ENCODE peak calls at places on chromosomes 5 and 9, in seven cellular contexts. One of them, this sample, is unnamed.

GRCh38 chr9:74391816-74392215 is 105.3 kb upstream of the RORB start:
- DNase-seq in foreskin keratinocyte: no peak
- DNase-seq in SW 1271: no peak
- DNase-seq in NCI-H446: no peak
- DNase-seq in neural crest cell: no peak
- DNase-seq in activated CD8-positive, alpha-beta memory T cell treated with anti-CD3 and anti-CD28 coated beads for 48 hours: no peak
- DNase-seq in cardiac muscle cell: no peak
- DNase-seq in this sample: no peak

GRCh38 chr5:135393229-135393628 is 5.8 kb downstream of the MACROH2A1 start:
- DNase-seq in foreskin keratinocyte: no peak
- DNase-seq in SW 1271: no peak
- DNase-seq in NCI-H446: no peak
- DNase-seq in neural crest cell: no peak
- DNase-seq in activated CD8-positive, alpha-beta memory T cell treated with anti-CD3 and anti-CD28 coated beads for 48 hours: no peak
- DNase-seq in cardiac muscle cell: no peak
- DNase-seq in this sample: no peak

GRCh38 chr9:69898714-69899209 is 78.1 kb downstream of the CFAP95 start:
- DNase-seq in foreskin keratinocyte: peak; percentile 85
- DNase-seq in SW 1271: peak; percentile 39
- DNase-seq in NCI-H446: peak; percentile 35
- DNase-seq in neural crest cell: no peak
- DNase-seq in activated CD8-positive, alpha-beta memory T cell treated with anti-CD3 and anti-CD28 coated beads for 48 hours: no peak
- DNase-seq in cardiac muscle cell: peak; percentile 64
- DNase-seq in this sample: peak; percentile 63

GRCh38 chr5:29214821-29215220 is 1978.7 kb upstream of the CDH6 start:
- DNase-seq in foreskin keratinocyte: no peak
- DNase-seq in SW 1271: no peak
- DNase-seq in NCI-H446: no peak
- DNase-seq in neural crest cell: no peak
- DNase-seq in activated CD8-positive, alpha-beta memory T cell treated with anti-CD3 and anti-CD28 coated beads for 48 hours: no peak
- DNase-seq in cardiac muscle cell: no peak
- DNase-seq in this sample: no peak

GRCh38 chr9:37987467-37987981 is 81.5 kb downstream of the SHB start:
- DNase-seq in foreskin keratinocyte: no peak
- DNase-seq in SW 1271: no peak
- DNase-seq in NCI-H446: peak; percentile 81
- DNase-seq in neural crest cell: no peak
- DNase-seq in activated CD8-positive, alpha-beta memory T cell treated with anti-CD3 and anti-CD28 coated beads for 48 hours: no peak
- DNase-seq in cardiac muscle cell: no peak
- DNase-seq in this sample: no peak

GRCh38 chr5:108650997-108651396 is 96.7 kb upstream of the FER start:
- DNase-seq in foreskin keratinocyte: peak; percentile 66
- DNase-seq in SW 1271: no peak
- DNase-seq in NCI-H446: no peak
- DNase-seq in neural crest cell: no peak
- DNase-seq in activated CD8-positive, alpha-beta memory T cell treated with anti-CD3 and anti-CD28 coated beads for 48 hours: no peak
- DNase-seq in cardiac muscle cell: no peak
- DNase-seq in this sample: peak; percentile 45

GRCh38 chr5:127077346-127077745 is 4.0 kb upstream of the C5orf63 start:
- DNase-seq in foreskin keratinocyte: no peak
- DNase-seq in SW 1271: no peak
- DNase-seq in NCI-H446: no peak
- DNase-seq in neural crest cell: no peak
- DNase-seq in activated CD8-positive, alpha-beta memory T cell treated with anti-CD3 and anti-CD28 coated beads for 48 hours: no peak
- DNase-seq in cardiac muscle cell: no peak
- DNase-seq in this sample: no peak

GRCh38 chr5:178071108-178071507 is 42.2 kb upstream of the N4BP3 start:
- DNase-seq in foreskin keratinocyte: no peak
- DNase-seq in SW 1271: no peak
- DNase-seq in NCI-H446: no peak
- DNase-seq in neural crest cell: no peak
- DNase-seq in activated CD8-positive, alpha-beta memory T cell treated with anti-CD3 and anti-CD28 coated beads for 48 hours: no peak
- DNase-seq in cardiac muscle cell: no peak
- DNase-seq in this sample: no peak

GRCh38 chr5:24633705-24634325 is 11.0 kb downstream of the CDH10 start:
- DNase-seq in foreskin keratinocyte: no peak
- DNase-seq in SW 1271: no peak
- DNase-seq in NCI-H446: peak; percentile 80
- DNase-seq in neural crest cell: peak; percentile 13
- DNase-seq in activated CD8-positive, alpha-beta memory T cell treated with anti-CD3 and anti-CD28 coated beads for 48 hours: no peak
- DNase-seq in cardiac muscle cell: peak; percentile 43
- DNase-seq in this sample: peak; percentile 33